ENCODE peak calls at places on chromosomes 13 and 19, in four cellular contexts. R, N, O and Q are unnamed samples.
A peak's percentile ranks its signal among the peaks of the same experiment; 100 is the strongest.

GRCh38 chr13:40682449-40683240 is 16.2 kb upstream of the FOXO1 start:
- DNase-seq in R (no peak), O (no peak), N (no peak), Q (no peak)

GRCh38 chr13:99464441-99464949 is 36.8 kb upstream of the TM9SF2 start:
- DNase-seq in O (no peak), R (no peak), N (no peak), Q (no peak)

GRCh38 chr13:109157275-109157674 is 527.9 kb downstream of the MYO16 start:
- DNase-seq in O (no peak), N (no peak), R (no peak), Q (no peak)

GRCh38 chr13:47249296-47249695 is 352.4 kb upstream of the HTR2A start:
- DNase-seq in R (no peak), O (no peak), N (no peak), Q (no peak)

GRCh38 chr13:94708031-94708571 is 4.2 kb downstream of the SOX21 start:
- DNase-seq in R (no peak), N (peak; percentile 82), O (no peak), Q (peak; percentile 50)

GRCh38 chr13:53301449-53301848 is 272.8 kb downstream of the OLFM4 start:
- DNase-seq in O (no peak), R (no peak), N (no peak), Q (no peak)

GRCh38 chr19:42170715-42171114 is 38.5 kb upstream of the POU2F2 start:
- DNase-seq in N (no peak), R (no peak), O (no peak), Q (no peak)

GRCh38 chr13:103282571-103283450 is 216.6 kb upstream of the SLC10A2 start:
- DNase-seq in N (no peak), R (peak; percentile 87), O (no peak), Q (no peak)

GRCh38 chr13:23586336-23586735 is 16.1 kb downstream of the TNFRSF19 start:
- DNase-seq in O (no peak), N (no peak), R (no peak), Q (no peak)

GRCh38 chr19:35845215-35846037 is 6.9 kb downstream of the NPHS1 start:
- DNase-seq in N (no peak), O (no peak), R (no peak), Q (peak; percentile 65)

GRCh38 chr13:23684647-23685046 is 114.4 kb downstream of the TNFRSF19 start:
- DNase-seq in R (no peak), O (no peak), N (no peak), Q (no peak)

GRCh38 chr13:98142427-98143156 is at the start of gene FARP1:
- DNase-seq in N (peak; percentile 89), R (no peak), O (peak; percentile 80), Q (peak; percentile 69)

GRCh38 chr13:40271931-40272775 is 394.3 kb downstream of the FOXO1 start:
- DNase-seq in N (no peak), R (no peak), O (peak; percentile 86), Q (no peak)

GRCh38 chr13:105538346-105538745 is 997.1 kb downstream of the EFNB2 start:
- DNase-seq in N (no peak), R (no peak), O (no peak), Q (no peak)

GRCh38 chr19:17172624-17173345 is 42.4 kb upstream of the USE1 start:
- DNase-seq in O (no peak), N (no peak), R (no peak), Q (no peak)

GRCh38 chr13:41944229-41944628 is 16.7 kb downstream of the VWA8 start:
- DNase-seq in O (no peak), R (no peak), N (no peak), Q (no peak)

GRCh38 chr13:110250258-110250891 is 56.6 kb downstream of the COL4A1 start:
- DNase-seq in O (peak; percentile 67), R (no peak), N (no peak), Q (no peak)

GRCh38 chr13:74945637-74946036 is 536.3 kb downstream of the TBC1D4 start:
- DNase-seq in R (no peak), N (no peak), O (no peak), Q (no peak)

GRCh38 chr19:19335408-19336158 is 15.0 kb downstream of the MAU2 start:
- DNase-seq in N (no peak), R (no peak), O (no peak), Q (no peak)

GRCh38 chr13:62085337-62085736 is 669.7 kb upstream of the PCDH20 start:
- DNase-seq in O (no peak), R (no peak), N (no peak), Q (no peak)

GRCh38 chr13:82291852-82292251 is 1590.4 kb downstream of the SLITRK1 start:
- DNase-seq in R (no peak), N (no peak), O (no peak), Q (no peak)

GRCh38 chr13:43815204-43815603 is 28.4 kb upstream of the ENOX1 start:
- DNase-seq in O (no peak), N (no peak), R (no peak), Q (no peak)

GRCh38 chr19:19670070-19670551 is 1.5 kb downstream of the ZNF101 start:
- DNase-seq in N (no peak), O (no peak), R (no peak), Q (no peak)

GRCh38 chr13:50731400-50731799 is 112.1 kb downstream of the DLEU7 start:
- DNase-seq in R (peak; percentile 18), O (no peak), N (no peak), Q (peak; percentile 12)

GRCh38 chr19:34662919-34663318 is 14.0 kb downstream of the SCGB2B2 start:
- DNase-seq in O (no peak), N (no peak), R (no peak), Q (peak; percentile 89)

GRCh38 chr19:32969549-32969948 is 2.2 kb downstream of the CEP89 start:
- DNase-seq in O (no peak), N (no peak), R (no peak), Q (no peak)

GRCh38 chr19:5925830-5926459 is 11.9 kb downstream of the CAPS start:
- DNase-seq in N (no peak), R (no peak), O (no peak), Q (no peak)

GRCh38 chr19:18895038-18895827 is 725 bp downstream of the CERS1 start:
- DNase-seq in N (peak; percentile 86), O (peak; percentile 77), R (no peak), Q (peak; percentile 47)